ENCODE peak calls at places on chromosome 9, in six cellular contexts. F is upper lobe of right lung; K is mucosa of gallbladder; R is CD8-positive, alpha-beta T cell; U is SIG-M5; V is hepatic stellate cell. N is an unnamed sample.

GRCh38 chr9:11356101-11356500 is 743.3 kb upstream of the PTPRD start:
- DNase-seq in V (no peak), F (no peak), R (no peak), U (no peak), K (no peak), N (no peak)

GRCh38 chr9:14245901-14246525 is 67.9 kb downstream of the NFIB start:
- DNase-seq in F (no peak), U (no peak), K (no peak), R (no peak), V (peak), N (no peak)

GRCh38 chr9:68552700-68553099 is 12.0 kb upstream of the TMEM252 start:
- DNase-seq in K (no peak), R (no peak), U (no peak), V (no peak), F (no peak), N (no peak)

GRCh38 chr9:4009006-4009511 is 290.8 kb downstream of the GLIS3 start:
- DNase-seq in R (no peak), U (no peak), F (no peak), K (no peak), V (no peak), N (no peak)

GRCh38 chr9:76984476-76984875 is 35.0 kb upstream of the FOXB2 start:
- DNase-seq in F (no peak), V (no peak), R (no peak), K (no peak), U (no peak), N (no peak)

GRCh38 chr9:114684036-114684435 is 2.0 kb upstream of the TEX48 start:
- DNase-seq in K (no peak), U (no peak), F (no peak), R (no peak), V (no peak), N (no peak)

GRCh38 chr9:88938181-88938580 is 53.1 kb upstream of the S1PR3 start:
- DNase-seq in V (no peak), K (no peak), U (no peak), F (no peak), R (no peak), N (no peak)

GRCh38 chr9:95460627-95461164 is 56.1 kb downstream of the PTCH1 start:
- DNase-seq in U (no peak), V (no peak), R (no peak), F (no peak), K (no peak), N (no peak)

GRCh38 chr9:91395553-91396470 is 27.8 kb downstream of the NFIL3 start:
- DNase-seq in K (no peak), U (peak), F (no peak), V (peak), R (no peak), N (no peak)

GRCh38 chr9:6676254-6676928 is 30.9 kb upstream of the GLDC start:
- DNase-seq in U (no peak), R (no peak), F (no peak), V (no peak), K (no peak), N (no peak)

GRCh38 chr9:69976165-69976564 is 67.5 kb upstream of the MAMDC2 start:
- DNase-seq in F (no peak), U (no peak), K (no peak), V (peak), R (no peak), N (no peak)

GRCh38 chr9:108316633-108317032 is 539.2 kb downstream of the ACTL7B start:
- DNase-seq in F (no peak), U (no peak), R (no peak), K (no peak), V (no peak), N (no peak)

GRCh38 chr9:88106492-88106891 is 31.8 kb downstream of the SPATA31C2 start:
- DNase-seq in F (no peak), U (no peak), V (no peak), R (no peak), K (peak), N (no peak)

GRCh38 chr9:105103776-105104175 is 140.7 kb upstream of the SLC44A1 start:
- DNase-seq in F (no peak), V (peak), U (no peak), R (no peak), K (no peak), N (no peak)

GRCh38 chr9:122742003-122742402 is at the start of gene OR1L6:
- DNase-seq in V (no peak), U (no peak), F (no peak), K (no peak), R (no peak), N (no peak)

GRCh38 chr9:108473209-108474112 is 382.3 kb downstream of the ACTL7B start:
- DNase-seq in V (no peak), K (no peak), R (no peak), F (no peak), U (no peak), N (no peak)

GRCh38 chr9:114504341-114505186 is 709 bp downstream of the WHRN start:
- DNase-seq in U (no peak), F (peak), V (peak), R (peak), K (peak), N (peak)

GRCh38 chr9:133705576-133705975 is 32.6 kb downstream of the SARDH start:
- DNase-seq in V (no peak), K (no peak), R (no peak), U (no peak), F (no peak), N (no peak)

GRCh38 chr9:113742471-113742870 is 133.6 kb upstream of the ZNF618 start:
- DNase-seq in R (no peak), K (no peak), V (no peak), U (no peak), F (no peak), N (no peak)

GRCh38 chr9:22158275-22158674 is 149.2 kb upstream of the CDKN2B start:
- DNase-seq in U (no peak), R (no peak), K (no peak), F (no peak), V (no peak), N (no peak)

GRCh38 chr9:101465330-101465915 is 29.8 kb upstream of the ALDOB start:
- DNase-seq in R (no peak), U (peak), K (peak), F (no peak), V (peak), N (peak)

GRCh38 chr9:121505903-121506640 is 6.4 kb upstream of the GGTA1 start:
- DNase-seq in R (no peak), U (no peak), V (no peak), F (no peak), K (no peak), N (no peak)

GRCh38 chr9:35907732-35908483 is 1.4 kb upstream of the SPAAR start:
- DNase-seq in V (peak), F (peak), R (no peak), U (no peak), K (peak), N (no peak)

GRCh38 chr9:35605336-35606137 is 475 bp downstream of the TESK1 start:
- DNase-seq in V (peak), K (no peak), U (no peak), R (peak), F (no peak), N (no peak)

GRCh38 chr9:74122661-74123060 is 374.5 kb upstream of the RORB start:
- DNase-seq in R (no peak), F (no peak), V (no peak), U (no peak), K (no peak), N (no peak)

GRCh38 chr9:135288054-135288453 is 191.5 kb upstream of the PPP1R26 start:
- DNase-seq in V (no peak), F (no peak), R (no peak), U (no peak), K (no peak), N (no peak)

GRCh38 chr9:93693129-93693528 is 116.7 kb downstream of the PHF2 start:
- DNase-seq in K (no peak), F (no peak), U (no peak), V (no peak), R (no peak), N (no peak)

GRCh38 chr9:113350937-113351336 is 1.6 kb downstream of the BSPRY start:
- DNase-seq in F (no peak), K (no peak), V (no peak), U (no peak), R (no peak), N (no peak)

GRCh38 chr9:642014-642413 is 199.5 kb upstream of the DMRT1 start:
- DNase-seq in V (no peak), F (no peak), K (no peak), R (no peak), U (no peak), N (no peak)

GRCh38 chr9:91379461-91379860 is 17.7 kb upstream of the AUH start:
- DNase-seq in V (no peak), U (no peak), K (no peak), F (no peak), R (no peak), N (no peak)

GRCh38 chr9:15253197-15253596 is 53.8 kb downstream of the TTC39B start:
- DNase-seq in R (no peak), F (no peak), V (peak), K (no peak), U (no peak), N (no peak)

GRCh38 chr9:114484854-114485443 is 20.3 kb downstream of the WHRN start:
- DNase-seq in F (no peak), R (no peak), U (peak), V (peak), K (no peak), N (no peak)

GRCh38 chr9:134536101-134536900 is 105.3 kb upstream of the COL5A1 start:
- DNase-seq in F (no peak), R (no peak), K (peak), V (peak), U (no peak), N (no peak)

GRCh38 chr9:121055642-121056143 is 5.6 kb upstream of the C5 start:
- DNase-seq in F (no peak), V (no peak), R (no peak), K (no peak), U (no peak), N (no peak)

GRCh38 chr9:78668148-78668825 is 371.4 kb downstream of the PSAT1 start:
- DNase-seq in U (no peak), F (no peak), R (no peak), V (no peak), K (no peak), N (no peak)

GRCh38 chr9:114606597-114607207 is 4.4 kb upstream of the TMEM268 start:
- DNase-seq in F (no peak), R (no peak), K (no peak), U (no peak), V (peak), N (no peak)

GRCh38 chr9:38339087-38339486 is 53.4 kb upstream of the ALDH1B1 start:
- DNase-seq in K (no peak), U (no peak), F (no peak), R (no peak), V (peak), N (no peak)

GRCh38 chr9:121289554-121290370 is 21.8 kb downstream of the GSN start:
- DNase-seq in F (peak), V (peak), K (no peak), U (no peak), R (no peak), N (no peak)

GRCh38 chr9:89940625-89941024 is 335.8 kb downstream of the GADD45G start:
- DNase-seq in V (peak), U (no peak), F (no peak), K (no peak), R (no peak), N (no peak)

N was measured in substantia nigra.